ENCODE peak calls at places on chromosomes 1 and 21, in seven cellular contexts. Z is stomach, Q is foreskin keratinocyte, T is PC-9, L is SK-N-DZ, G is anterior cingulate cortex, C is activated T-cell treated with anti-CD3 and anti-CD28 coated beads for 24 hours. D is an unnamed sample.
A peak's percentile ranks its signal among the peaks of the same experiment; 100 is the strongest.

GRCh38 chr1:245234217-245235120 is 79.7 kb downstream of the KIF26B start:
- DNase-seq in L (no peak), C (no peak), Q (no peak), T (no peak), G (peak; percentile 45), Z (no peak), D (no peak)

GRCh38 chr1:78292361-78292760 is 198.4 kb upstream of the PTGFR start:
- DNase-seq in Q (no peak), Z (no peak), L (peak; percentile 19), T (no peak), C (no peak), G (no peak), D (no peak)

GRCh38 chr21:33198346-33199135 is 31.2 kb upstream of the IFNAR2 start:
- DNase-seq in L (no peak), G (peak; percentile 34), T (no peak), Q (no peak), Z (no peak), C (no peak), D (no peak)

GRCh38 chr1:158002630-158003408 is 9.4 kb downstream of the KIRREL1 start:
- DNase-seq in C (no peak), Q (peak; percentile 39), L (no peak), G (no peak), Z (no peak), T (no peak), D (no peak)

GRCh38 chr1:204971700-204972336 is 71.2 kb upstream of the CNTN2 start:
- DNase-seq in T (no peak), G (no peak), Z (no peak), Q (peak; percentile 45), C (no peak), L (no peak), D (no peak)

GRCh38 chr21:29053656-29054055 is 19.8 kb downstream of the CCT8 start:
- DNase-seq in L (no peak), Q (no peak), T (no peak), G (no peak), Z (no peak), C (no peak), D (no peak)

GRCh38 chr1:28046716-28047115 is 41.7 kb downstream of the EYA3 start:
- DNase-seq in G (no peak), L (no peak), Q (no peak), T (no peak), Z (no peak), C (no peak), D (no peak)

GRCh38 chr1:237035759-237036158 is 6.2 kb upstream of the RYR2 start:
- DNase-seq in T (no peak), C (no peak), Z (no peak), G (no peak), L (no peak), Q (no peak), D (no peak)

GRCh38 chr1:93576346-93576745 is 105.3 kb downstream of the BCAR3 start:
- DNase-seq in C (no peak), T (no peak), Q (no peak), G (peak; percentile 47), Z (no peak), L (peak; percentile 47), D (no peak)

GRCh38 chr1:92037400-92037799 is 7.6 kb downstream of the EPHX4 start:
- DNase-seq in Q (no peak), G (no peak), T (no peak), C (no peak), Z (no peak), L (no peak), D (no peak)

GRCh38 chr1:197519741-197520334 is 251.8 kb downstream of the CRB1 start:
- DNase-seq in C (no peak), Z (no peak), G (no peak), T (no peak), L (no peak), Q (no peak), D (no peak)

GRCh38 chr1:184210048-184210447 is 158.5 kb downstream of the TSEN15 start:
- DNase-seq in G (no peak), Z (no peak), L (no peak), C (no peak), Q (no peak), T (no peak), D (no peak)

GRCh38 chr1:68230901-68231626 is 1.3 kb downstream of the WLS start:
- DNase-seq in G (no peak), C (no peak), L (no peak), Q (peak; percentile 17), T (peak; percentile 5), Z (peak; percentile 45), D (no peak)

GRCh38 chr1:14517813-14518180 is 80.7 kb upstream of the KAZN start:
- DNase-seq in C (no peak), Q (no peak), G (no peak), Z (no peak), L (no peak), T (no peak), D (no peak)

GRCh38 chr1:1171551-1172340 is 1.9 kb upstream of the TTLL10 start:
- DNase-seq in Q (no peak), T (no peak), G (no peak), C (no peak), L (no peak), Z (no peak), D (no peak)

GRCh38 chr1:22536506-22536905 is 26.8 kb upstream of the EPHA8 start:
- DNase-seq in L (no peak), C (no peak), Z (no peak), G (peak; percentile 30), Q (no peak), T (no peak), D (no peak)

GRCh38 chr1:15705184-15705566 is 21.1 kb downstream of the PLEKHM2 start:
- DNase-seq in T (no peak), Z (no peak), G (no peak), C (no peak), Q (no peak), L (no peak), D (no peak)

GRCh38 chr1:43930949-43931275 is 2.7 kb upstream of the ARTN start:
- DNase-seq in Q (no peak), G (no peak), L (no peak), C (no peak), Z (no peak), T (no peak), D (no peak)

GRCh38 chr1:45836451-45836850 is 33.0 kb downstream of the MAST2 start:
- DNase-seq in Q (no peak), G (no peak), C (no peak), T (no peak), L (no peak), Z (no peak), D (no peak)

GRCh38 chr1:64691631-64692030 is 53.2 kb upstream of the RAVER2 start:
- DNase-seq in C (no peak), Z (no peak), Q (no peak), L (no peak), T (no peak), G (no peak), D (no peak)

GRCh38 chr1:10051656-10052055 is 18.9 kb downstream of the UBE4B start:
- DNase-seq in T (no peak), L (no peak), C (no peak), Z (no peak), G (no peak), Q (no peak), D (no peak)

GRCh38 chr1:231161711-231162299 is at the start of gene TRIM67:
- DNase-seq in C (no peak), T (no peak), G (no peak), Q (no peak), Z (no peak), L (peak; percentile 58), D (no peak)

GRCh38 chr1:109371271-109371739 is 26.4 kb downstream of the SORT1 start:
- DNase-seq in Z (no peak), L (no peak), C (peak; percentile 2), G (no peak), Q (no peak), T (peak; percentile 12), D (no peak)

GRCh38 chr1:245686006-245686405 is 531.2 kb downstream of the KIF26B start:
- DNase-seq in L (no peak), Z (no peak), G (no peak), C (no peak), T (no peak), Q (no peak), D (no peak)

GRCh38 chr1:229714964-229715603 is 89.0 kb downstream of the URB2 start:
- DNase-seq in L (no peak), T (peak; percentile 51), Q (peak; percentile 17), C (peak; percentile 5), Z (peak; percentile 81), G (no peak), D (no peak)

GRCh38 chr1:88169144-88169543 is 514.9 kb upstream of the PKN2 start:
- DNase-seq in Q (no peak), T (no peak), G (no peak), C (no peak), Z (no peak), L (no peak), D (no peak)

GRCh38 chr1:234091065-234091401 is 186.6 kb downstream of the SLC35F3 start:
- DNase-seq in C (no peak), T (no peak), G (no peak), Z (no peak), L (no peak), Q (no peak), D (no peak)

GRCh38 chr1:154186852-154187501 is 4.9 kb downstream of the TPM3 start:
- DNase-seq in Q (no peak), C (no peak), Z (no peak), G (no peak), T (no peak), L (no peak), D (no peak)

GRCh38 chr1:54710841-54711240 is 4.8 kb upstream of the TTC4 start:
- DNase-seq in G (no peak), T (no peak), Z (no peak), C (no peak), Q (no peak), L (no peak), D (no peak)

GRCh38 chr1:59142663-59143487 is 154.0 kb upstream of the FGGY start:
- DNase-seq in Z (no peak), C (no peak), Q (peak; percentile 99), L (no peak), T (peak; percentile 76), G (no peak), D (no peak)

GRCh38 chr1:11746795-11747487 is 11.0 kb downstream of the AGTRAP start:
- DNase-seq in Q (no peak), Z (peak; percentile 51), C (no peak), T (no peak), L (no peak), G (no peak), D (no peak)

GRCh38 chr1:46333300-46334029 is 7.1 kb upstream of the NSUN4 start:
- DNase-seq in G (no peak), C (no peak), Z (no peak), Q (peak; percentile 31), L (peak; percentile 32), T (peak; percentile 48), D (no peak)

D was measured in GM19239.